ENCODE peak calls at places on chromosomes 7 and 10, in four cellular contexts. One of them, this sample, is unnamed.

GRCh38 chr10:94131885-94132284 is 138.2 kb downstream of the PLCE1 start:
- DNase-seq in breast epithelium: no peak
- DNase-seq in GM19239: no peak
- DNase-seq in cardiac muscle cell: no peak
- DNase-seq in this sample: no peak

GRCh38 chr7:151833213-151833651 is 43.7 kb downstream of the PRKAG2 start:
- DNase-seq in breast epithelium: no peak
- DNase-seq in GM19239: no peak
- DNase-seq in cardiac muscle cell: no peak
- DNase-seq in this sample: no peak

GRCh38 chr7:149670288-149670687 is 103.1 kb downstream of the ZNF467 start:
- DNase-seq in breast epithelium: no peak
- DNase-seq in GM19239: no peak
- DNase-seq in cardiac muscle cell: peak
- DNase-seq in this sample: no peak

GRCh38 chr7:2934211-2934731 is 90.2 kb upstream of the GNA12 start:
- DNase-seq in breast epithelium: no peak
- DNase-seq in GM19239: no peak
- DNase-seq in cardiac muscle cell: no peak
- DNase-seq in this sample: peak

GRCh38 chr10:30527623-30528426 is 93.8 kb downstream of the MAP3K8 start:
- DNase-seq in breast epithelium: no peak
- DNase-seq in GM19239: no peak
- DNase-seq in cardiac muscle cell: no peak
- DNase-seq in this sample: no peak

GRCh38 chr10:28679941-28680752 is 2.8 kb downstream of the BAMBI start:
- DNase-seq in breast epithelium: no peak
- DNase-seq in GM19239: no peak
- DNase-seq in cardiac muscle cell: peak
- DNase-seq in this sample: no peak

GRCh38 chr10:103895458-103896186 is 22.4 kb downstream of the STN1 start:
- DNase-seq in breast epithelium: no peak
- DNase-seq in GM19239: no peak
- DNase-seq in cardiac muscle cell: no peak
- DNase-seq in this sample: no peak

GRCh38 chr7:116633131-116633988 is 38.6 kb upstream of the MET start:
- DNase-seq in breast epithelium: no peak
- DNase-seq in GM19239: peak
- DNase-seq in cardiac muscle cell: no peak
- DNase-seq in this sample: no peak

GRCh38 chr10:103278862-103279298 is 1.9 kb downstream of the INA start:
- DNase-seq in breast epithelium: no peak
- DNase-seq in GM19239: no peak
- DNase-seq in cardiac muscle cell: peak
- DNase-seq in this sample: no peak

GRCh38 chr10:19826712-19827111 is 10.5 kb downstream of the PLXDC2 start:
- DNase-seq in breast epithelium: no peak
- DNase-seq in GM19239: no peak
- DNase-seq in cardiac muscle cell: no peak
- DNase-seq in this sample: no peak

GRCh38 chr7:97578225-97578624 is 153.7 kb upstream of the TAC1 start:
- DNase-seq in breast epithelium: no peak
- DNase-seq in GM19239: no peak
- DNase-seq in cardiac muscle cell: no peak
- DNase-seq in this sample: no peak

GRCh38 chr10:73758704-73759511 is 14.7 kb downstream of the SEC24C start:
- DNase-seq in breast epithelium: no peak
- DNase-seq in GM19239: no peak
- DNase-seq in cardiac muscle cell: no peak
- DNase-seq in this sample: peak

GRCh38 chr7:134724606-134725005 is 54.8 kb upstream of the CALD1 start:
- DNase-seq in breast epithelium: no peak
- DNase-seq in GM19239: peak
- DNase-seq in cardiac muscle cell: no peak
- DNase-seq in this sample: no peak

GRCh38 chr10:125694874-125695273 is 11.9 kb upstream of the TEX36 start:
- DNase-seq in breast epithelium: no peak
- DNase-seq in GM19239: no peak
- DNase-seq in cardiac muscle cell: no peak
- DNase-seq in this sample: no peak

GRCh38 chr7:50335795-50336754 is 31.6 kb downstream of the IKZF1 start:
- DNase-seq in breast epithelium: no peak
- DNase-seq in GM19239: no peak
- DNase-seq in cardiac muscle cell: no peak
- DNase-seq in this sample: no peak

GRCh38 chr7:88001744-88002530 is 67.9 kb downstream of the ADAM22 start:
- DNase-seq in breast epithelium: no peak
- DNase-seq in GM19239: no peak
- DNase-seq in cardiac muscle cell: no peak
- DNase-seq in this sample: no peak

GRCh38 chr7:154743211-154743610 is 259.7 kb downstream of the PAXIP1 start:
- DNase-seq in breast epithelium: no peak
- DNase-seq in GM19239: no peak
- DNase-seq in cardiac muscle cell: no peak
- DNase-seq in this sample: no peak

GRCh38 chr10:29858352-29859267 is 200.8 kb downstream of the JCAD start:
- DNase-seq in breast epithelium: peak
- DNase-seq in GM19239: no peak
- DNase-seq in cardiac muscle cell: peak
- DNase-seq in this sample: no peak

GRCh38 chr10:103594326-103594725 is 100.8 kb downstream of the NEURL1 start:
- DNase-seq in breast epithelium: no peak
- DNase-seq in GM19239: no peak
- DNase-seq in cardiac muscle cell: no peak
- DNase-seq in this sample: no peak

GRCh38 chr10:123147635-123148413 is at the start of gene HMX2:
- DNase-seq in breast epithelium: no peak
- DNase-seq in GM19239: no peak
- DNase-seq in cardiac muscle cell: peak
- DNase-seq in this sample: no peak

GRCh38 chr10:9069136-9069535 is 1014.6 kb downstream of the GATA3 start:
- DNase-seq in breast epithelium: no peak
- DNase-seq in GM19239: no peak
- DNase-seq in cardiac muscle cell: no peak
- DNase-seq in this sample: no peak

GRCh38 chr7:93559624-93560491 is 14.7 kb downstream of the CALCR start:
- DNase-seq in breast epithelium: no peak
- DNase-seq in GM19239: no peak
- DNase-seq in cardiac muscle cell: no peak
- DNase-seq in this sample: no peak

GRCh38 chr7:84617265-84618030 is 422.9 kb upstream of the SEMA3A start:
- DNase-seq in breast epithelium: no peak
- DNase-seq in GM19239: no peak
- DNase-seq in cardiac muscle cell: no peak
- DNase-seq in this sample: no peak

GRCh38 chr7:104793066-104793465 is 220.9 kb upstream of the KMT2E start:
- DNase-seq in breast epithelium: no peak
- DNase-seq in GM19239: no peak
- DNase-seq in cardiac muscle cell: no peak
- DNase-seq in this sample: no peak

GRCh38 chr7:6226194-6226799 is 46.1 kb downstream of the CYTH3 start:
- DNase-seq in breast epithelium: no peak
- DNase-seq in GM19239: no peak
- DNase-seq in cardiac muscle cell: no peak
- DNase-seq in this sample: no peak

GRCh38 chr10:102231357-102232318 is 5.5 kb downstream of the ELOVL3 start:
- DNase-seq in breast epithelium: no peak
- DNase-seq in GM19239: peak
- DNase-seq in cardiac muscle cell: peak
- DNase-seq in this sample: no peak

GRCh38 chr7:84100866-84101265 is 93.7 kb downstream of the SEMA3A start:
- DNase-seq in breast epithelium: no peak
- DNase-seq in GM19239: no peak
- DNase-seq in cardiac muscle cell: no peak
- DNase-seq in this sample: no peak

GRCh38 chr7:170551-171363 is 21.6 kb upstream of the FAM20C start:
- DNase-seq in breast epithelium: no peak
- DNase-seq in GM19239: no peak
- DNase-seq in cardiac muscle cell: no peak
- DNase-seq in this sample: no peak

GRCh38 chr10:21488246-21488953 is 37.1 kb downstream of the SKIDA1 start:
- DNase-seq in breast epithelium: no peak
- DNase-seq in GM19239: no peak
- DNase-seq in cardiac muscle cell: peak
- DNase-seq in this sample: no peak

GRCh38 chr7:102914585-102914984 is 1.8 kb downstream of the LRRC17 start:
- DNase-seq in breast epithelium: no peak
- DNase-seq in GM19239: no peak
- DNase-seq in cardiac muscle cell: peak
- DNase-seq in this sample: no peak

GRCh38 chr10:43000021-43000411 is 76.9 kb upstream of the RET start:
- DNase-seq in breast epithelium: no peak
- DNase-seq in GM19239: no peak
- DNase-seq in cardiac muscle cell: no peak
- DNase-seq in this sample: no peak

GRCh38 chr7:96927131-96927530 is 78.2 kb upstream of the DLX6 start:
- DNase-seq in breast epithelium: no peak
- DNase-seq in GM19239: no peak
- DNase-seq in cardiac muscle cell: no peak
- DNase-seq in this sample: no peak

GRCh38 chr7:125055376-125055775 is 125.8 kb upstream of the POT1 start:
- DNase-seq in breast epithelium: no peak
- DNase-seq in GM19239: no peak
- DNase-seq in cardiac muscle cell: no peak
- DNase-seq in this sample: no peak

GRCh38 chr10:1627945-1628344 is 109.4 kb downstream of the ADARB2 start:
- DNase-seq in breast epithelium: no peak
- DNase-seq in GM19239: no peak
- DNase-seq in cardiac muscle cell: no peak
- DNase-seq in this sample: peak

GRCh38 chr10:125192005-125192404 is 31.6 kb upstream of the CTBP2 start:
- DNase-seq in breast epithelium: no peak
- DNase-seq in GM19239: no peak
- DNase-seq in cardiac muscle cell: no peak
- DNase-seq in this sample: peak

GRCh38 chr7:30395676-30396075 is 82.9 kb downstream of the NOD1 start:
- DNase-seq in breast epithelium: no peak
- DNase-seq in GM19239: no peak
- DNase-seq in cardiac muscle cell: no peak
- DNase-seq in this sample: no peak

GRCh38 chr10:44946201-44946600 is 13.4 kb upstream of the RASSF4 start:
- DNase-seq in breast epithelium: no peak
- DNase-seq in GM19239: no peak
- DNase-seq in cardiac muscle cell: no peak
- DNase-seq in this sample: peak

This sample was measured in mesenteric fat pad.